ENCODE peak calls at places on chromosomes 3 and 15, in eight cellular contexts. One of them, this sample, is unnamed.

GRCh38 chr15:65275728-65276126 is 11.0 kb downstream of the PARP16 start:
- DNase-seq in GM23338: no peak
- DNase-seq in K562: peak; percentile 48
- DNase-seq in HCT116: no peak
- DNase-seq in HepG2: peak; percentile 74
- DNase-seq in GM12878: no peak
- DNase-seq in H1: no peak
- DNase-seq in endothelial cell of umbilical vein: no peak
- DNase-seq in this sample: no peak

GRCh38 chr3:125079675-125080045 is 23.9 kb upstream of the HEG1 start:
- DNase-seq in GM23338: no peak
- DNase-seq in K562: no peak
- DNase-seq in HCT116: peak; percentile 27
- DNase-seq in HepG2: peak; percentile 38
- DNase-seq in GM12878: no peak
- DNase-seq in H1: no peak
- DNase-seq in endothelial cell of umbilical vein: no peak
- DNase-seq in this sample: no peak

GRCh38 chr3:43286886-43287301 is 554 bp downstream of the SNRK start:
- DNase-seq in GM23338: peak; percentile 43
- DNase-seq in K562: peak; percentile 51
- DNase-seq in HCT116: no peak
- DNase-seq in HepG2: no peak
- DNase-seq in GM12878: no peak
- DNase-seq in H1: peak; percentile 50
- DNase-seq in endothelial cell of umbilical vein: no peak
- DNase-seq in this sample: no peak

GRCh38 chr3:196024968-196025367 is 56.9 kb downstream of the TFRC start:
- DNase-seq in GM23338: no peak
- DNase-seq in K562: no peak
- DNase-seq in HCT116: no peak
- DNase-seq in HepG2: no peak
- DNase-seq in GM12878: no peak
- DNase-seq in H1: no peak
- DNase-seq in endothelial cell of umbilical vein: no peak
- DNase-seq in this sample: no peak

GRCh38 chr3:39637807-39638206 is 170.3 kb downstream of the MOBP start:
- DNase-seq in GM23338: peak; percentile 22
- DNase-seq in K562: peak; percentile 51
- DNase-seq in HCT116: peak; percentile 31
- DNase-seq in HepG2: peak; percentile 5
- DNase-seq in GM12878: no peak
- DNase-seq in H1: no peak
- DNase-seq in endothelial cell of umbilical vein: peak; percentile 82
- DNase-seq in this sample: no peak

GRCh38 chr3:86923071-86923476 is 67.9 kb downstream of the VGLL3 start:
- DNase-seq in GM23338: no peak
- DNase-seq in K562: no peak
- DNase-seq in HCT116: no peak
- DNase-seq in HepG2: no peak
- DNase-seq in GM12878: no peak
- DNase-seq in H1: no peak
- DNase-seq in endothelial cell of umbilical vein: no peak
- DNase-seq in this sample: no peak

GRCh38 chr3:178086419-178086818 is 449.8 kb upstream of the KCNMB2 start:
- DNase-seq in GM23338: no peak
- DNase-seq in K562: no peak
- DNase-seq in HCT116: no peak
- DNase-seq in HepG2: no peak
- DNase-seq in GM12878: no peak
- DNase-seq in H1: no peak
- DNase-seq in endothelial cell of umbilical vein: no peak
- DNase-seq in this sample: no peak

GRCh38 chr3:180913582-180914404 is 1.3 kb downstream of the FXR1 start:
- DNase-seq in GM23338: peak; percentile 27
- DNase-seq in K562: peak; percentile 26
- DNase-seq in HCT116: no peak
- DNase-seq in HepG2: no peak
- DNase-seq in GM12878: no peak
- DNase-seq in H1: no peak
- DNase-seq in endothelial cell of umbilical vein: peak; percentile 38
- DNase-seq in this sample: no peak

GRCh38 chr15:70291696-70292510 is 194.2 kb upstream of the TLE3 start:
- DNase-seq in GM23338: no peak
- DNase-seq in K562: no peak
- DNase-seq in HCT116: no peak
- DNase-seq in HepG2: no peak
- DNase-seq in GM12878: no peak
- DNase-seq in H1: no peak
- DNase-seq in endothelial cell of umbilical vein: no peak
- DNase-seq in this sample: no peak

GRCh38 chr3:181050738-181051137 is 61.2 kb upstream of the DNAJC19 start:
- DNase-seq in GM23338: no peak
- DNase-seq in K562: no peak
- DNase-seq in HCT116: no peak
- DNase-seq in HepG2: no peak
- DNase-seq in GM12878: no peak
- DNase-seq in H1: no peak
- DNase-seq in endothelial cell of umbilical vein: no peak
- DNase-seq in this sample: no peak

GRCh38 chr3:40532252-40532651 is 7.5 kb downstream of the ZNF621 start:
- DNase-seq in GM23338: no peak
- DNase-seq in K562: no peak
- DNase-seq in HCT116: no peak
- DNase-seq in HepG2: no peak
- DNase-seq in GM12878: no peak
- DNase-seq in H1: no peak
- DNase-seq in endothelial cell of umbilical vein: no peak
- DNase-seq in this sample: no peak

GRCh38 chr3:46538803-46539442 is 27.2 kb downstream of the LRRC2 start:
- DNase-seq in GM23338: no peak
- DNase-seq in K562: no peak
- DNase-seq in HCT116: no peak
- DNase-seq in HepG2: no peak
- DNase-seq in GM12878: peak; percentile 97
- DNase-seq in H1: no peak
- DNase-seq in endothelial cell of umbilical vein: peak; percentile 11
- DNase-seq in this sample: peak; percentile 18

GRCh38 chr3:119681279-119681678 is 4.1 kb upstream of the COX17 start:
- DNase-seq in GM23338: peak; percentile 53
- DNase-seq in K562: no peak
- DNase-seq in HCT116: peak; percentile 24
- DNase-seq in HepG2: peak; percentile 15
- DNase-seq in GM12878: no peak
- DNase-seq in H1: no peak
- DNase-seq in endothelial cell of umbilical vein: peak; percentile 48
- DNase-seq in this sample: no peak

GRCh38 chr3:155747286-155747685 is 2.4 kb upstream of the PLCH1 start:
- DNase-seq in GM23338: no peak
- DNase-seq in K562: no peak
- DNase-seq in HCT116: no peak
- DNase-seq in HepG2: peak; percentile 37
- DNase-seq in GM12878: no peak
- DNase-seq in H1: no peak
- DNase-seq in endothelial cell of umbilical vein: no peak
- DNase-seq in this sample: no peak

GRCh38 chr15:38899300-38899699 is 334.7 kb upstream of the RASGRP1 start:
- DNase-seq in GM23338: no peak
- DNase-seq in K562: no peak
- DNase-seq in HCT116: no peak
- DNase-seq in HepG2: no peak
- DNase-seq in GM12878: no peak
- DNase-seq in H1: no peak
- DNase-seq in endothelial cell of umbilical vein: peak; percentile 73
- DNase-seq in this sample: no peak

GRCh38 chr3:138950701-138951100 is 3.7 kb downstream of the FOXL2NB start:
- DNase-seq in GM23338: no peak
- DNase-seq in K562: no peak
- DNase-seq in HCT116: no peak
- DNase-seq in HepG2: no peak
- DNase-seq in GM12878: no peak
- DNase-seq in H1: peak; percentile 43
- DNase-seq in endothelial cell of umbilical vein: no peak
- DNase-seq in this sample: no peak

GRCh38 chr3:138948371-138949001 is 1.5 kb downstream of the FOXL2NB start:
- DNase-seq in GM23338: peak; percentile 71
- DNase-seq in K562: no peak
- DNase-seq in HCT116: no peak
- DNase-seq in HepG2: no peak
- DNase-seq in GM12878: no peak
- DNase-seq in H1: no peak
- DNase-seq in endothelial cell of umbilical vein: no peak
- DNase-seq in this sample: no peak

GRCh38 chr3:138949002-138949418 is 2.0 kb downstream of the FOXL2NB start:
- DNase-seq in GM23338: peak; percentile 94
- DNase-seq in K562: no peak
- DNase-seq in HCT116: no peak
- DNase-seq in HepG2: no peak
- DNase-seq in GM12878: no peak
- DNase-seq in H1: peak; percentile 67
- DNase-seq in endothelial cell of umbilical vein: no peak
- DNase-seq in this sample: no peak

GRCh38 chr3:138950006-138950644 is 3.1 kb downstream of the FOXL2NB start:
- DNase-seq in GM23338: peak; percentile 73
- DNase-seq in K562: no peak
- DNase-seq in HCT116: no peak
- DNase-seq in HepG2: no peak
- DNase-seq in GM12878: no peak
- DNase-seq in H1: peak; percentile 73
- DNase-seq in endothelial cell of umbilical vein: no peak
- DNase-seq in this sample: no peak

DNA sequence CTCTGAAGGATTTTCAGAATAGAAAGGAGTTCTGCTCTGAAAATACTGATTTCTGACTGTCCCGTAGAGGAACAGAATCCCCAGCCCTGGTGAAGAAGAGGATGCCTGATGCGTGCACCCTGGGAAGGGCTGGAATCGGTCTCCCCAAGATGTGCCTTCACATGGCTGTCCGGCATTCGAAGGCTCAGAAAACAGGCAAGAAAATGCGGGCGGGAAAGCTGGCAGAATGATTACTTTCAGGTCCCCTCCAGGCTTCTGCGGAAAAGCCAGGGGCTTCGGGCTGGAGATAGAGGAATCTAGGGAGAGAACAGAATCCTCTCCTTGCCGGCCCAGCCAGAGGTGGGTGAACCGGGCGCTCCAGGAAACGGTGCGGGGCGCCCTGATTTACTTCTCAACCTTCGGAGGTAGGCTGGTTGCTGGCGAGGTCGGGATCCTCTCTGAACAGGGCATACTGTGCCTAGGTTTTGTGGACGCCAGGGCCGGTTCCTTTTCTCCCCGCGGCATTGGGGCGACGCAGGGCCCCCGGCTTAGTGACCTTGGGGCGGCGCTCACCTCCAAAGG is 2.5 kb downstream of the FOXL2NB start:
- DNase-seq in GM23338: no peak
- DNase-seq in K562: no peak
- DNase-seq in HCT116: no peak
- DNase-seq in HepG2: no peak
- DNase-seq in GM12878: no peak
- DNase-seq in H1: peak; percentile 67
- DNase-seq in endothelial cell of umbilical vein: no peak
- DNase-seq in this sample: no peak
- TF ChIP-seq EZH2 in GM23338: no peak
- TF ChIP-seq EZH2 in K562: no peak
- TF ChIP-seq EZH2 in HCT116: no peak
- TF ChIP-seq EZH2 in HepG2: no peak
- TF ChIP-seq EZH2 in GM12878: no peak
- TF ChIP-seq EZH2 in H1: no peak
- TF ChIP-seq EZH2 in endothelial cell of umbilical vein: peak; percentile 78
- TF ChIP-seq EZH2 in this sample: peak; percentile 13

GRCh38 chr3:64616953-64617352 is 70.8 kb downstream of the ADAMTS9 start:
- DNase-seq in GM23338: no peak
- DNase-seq in K562: no peak
- DNase-seq in HCT116: no peak
- DNase-seq in HepG2: no peak
- DNase-seq in GM12878: no peak
- DNase-seq in H1: no peak
- DNase-seq in endothelial cell of umbilical vein: peak; percentile 99
- DNase-seq in this sample: no peak
- H3K27ac ChIP-seq in GM23338: no peak overlapping the region
- H3K27ac ChIP-seq in K562: no peak overlapping the region
- H3K27ac ChIP-seq in HCT116: no peak overlapping the region
- H3K27ac ChIP-seq in HepG2: no peak overlapping the region
- H3K27ac ChIP-seq in GM12878: no peak overlapping the region
- H3K27ac ChIP-seq in H1: no peak overlapping the region
- H3K27ac ChIP-seq in endothelial cell of umbilical vein: peak overlapping the region; percentile 91
- H3K27ac ChIP-seq in this sample: no peak overlapping the region

GRCh38 chr3:166554006-166554405 is 716.8 kb upstream of the BCHE start:
- DNase-seq in GM23338: no peak
- DNase-seq in K562: no peak
- DNase-seq in HCT116: no peak
- DNase-seq in HepG2: no peak
- DNase-seq in GM12878: no peak
- DNase-seq in H1: no peak
- DNase-seq in endothelial cell of umbilical vein: no peak
- DNase-seq in this sample: no peak
- TF ChIP-seq POLR2AphosphoS5 in GM23338: no peak
- TF ChIP-seq POLR2AphosphoS5 in K562: no peak
- TF ChIP-seq POLR2AphosphoS5 in HCT116: no peak
- TF ChIP-seq POLR2AphosphoS5 in HepG2: no peak
- TF ChIP-seq POLR2AphosphoS5 in GM12878: no peak
- TF ChIP-seq POLR2AphosphoS5 in H1: no peak
- TF ChIP-seq POLR2AphosphoS5 in endothelial cell of umbilical vein: no peak
- TF ChIP-seq POLR2AphosphoS5 in this sample: no peak

GRCh38 chr3:169666501-169667379 is 3.2 kb upstream of the MECOM start:
- DNase-seq in GM23338: peak; percentile 55
- DNase-seq in K562: no peak
- DNase-seq in HCT116: no peak
- DNase-seq in HepG2: no peak
- DNase-seq in GM12878: no peak
- DNase-seq in H1: peak; percentile 60
- DNase-seq in endothelial cell of umbilical vein: peak; percentile 66
- DNase-seq in this sample: no peak
- TF ChIP-seq EZH2 in GM23338: peak; percentile 70
- TF ChIP-seq EZH2 in K562: peak; percentile 65
- TF ChIP-seq EZH2 in HCT116: no peak
- TF ChIP-seq EZH2 in HepG2: peak; percentile 66
- TF ChIP-seq EZH2 in GM12878: peak; percentile 21
- TF ChIP-seq EZH2 in H1: peak; percentile 92
- TF ChIP-seq EZH2 in endothelial cell of umbilical vein: no peak
- TF ChIP-seq EZH2 in this sample: no peak

This sample was measured in SK-N-MC.